ENCODE peak calls at places on chromosome 7, in nine cellular contexts. One of them, this sample, is unnamed.

GRCh38 chr7:17939111-17939669 is 1.1 kb downstream of the SNX13 start:
- DNase-seq in NCI-H2081: peak
- DNase-seq in NCI-H2107: no peak
- DNase-seq in NCI-H146: no peak
- DNase-seq in effector CD4-positive, alpha-beta T cell: no peak
- DNase-seq in hepatocyte: peak
- DNase-seq in HCT116: no peak
- DNase-seq in NCI-H524 treated with DMSO at 0.1 percent for 48 hours: no peak
- DNase-seq in head of caudate nucleus: no peak
- DNase-seq in this sample: peak

GRCh38 chr7:17844514-17845196 is 95.6 kb downstream of the SNX13 start:
- DNase-seq in effector CD4-positive, alpha-beta T cell: no peak
- DNase-seq in hepatocyte: no peak
- DNase-seq in NCI-H2081: no peak
- DNase-seq in NCI-H2107: no peak
- DNase-seq in HCT116: no peak
- DNase-seq in NCI-H146: no peak
- DNase-seq in NCI-H524 treated with DMSO at 0.1 percent for 48 hours: no peak
- DNase-seq in head of caudate nucleus: no peak
- DNase-seq in this sample: no peak

GRCh38 chr7:152859781-152860191 is 100.2 kb downstream of the ACTR3B start:
- DNase-seq in NCI-H2081: no peak
- DNase-seq in NCI-H2107: no peak
- DNase-seq in HCT116: peak
- DNase-seq in NCI-H146: peak
- DNase-seq in head of caudate nucleus: no peak
- DNase-seq in effector CD4-positive, alpha-beta T cell: no peak
- DNase-seq in hepatocyte: no peak
- DNase-seq in NCI-H524 treated with DMSO at 0.1 percent for 48 hours: no peak
- DNase-seq in this sample: no peak

GRCh38 chr7:95593343-95593742 is 3.0 kb downstream of the PDK4 start:
- DNase-seq in NCI-H2107: no peak
- DNase-seq in head of caudate nucleus: no peak
- DNase-seq in NCI-H524 treated with DMSO at 0.1 percent for 48 hours: no peak
- DNase-seq in NCI-H146: no peak
- DNase-seq in NCI-H2081: no peak
- DNase-seq in HCT116: no peak
- DNase-seq in effector CD4-positive, alpha-beta T cell: no peak
- DNase-seq in hepatocyte: no peak
- DNase-seq in this sample: no peak

GRCh38 chr7:20778063-20778721 is 8.5 kb downstream of the SP8 start:
- DNase-seq in NCI-H2081: no peak
- DNase-seq in hepatocyte: peak
- DNase-seq in NCI-H2107: no peak
- DNase-seq in NCI-H146: peak
- DNase-seq in head of caudate nucleus: no peak
- DNase-seq in NCI-H524 treated with DMSO at 0.1 percent for 48 hours: no peak
- DNase-seq in effector CD4-positive, alpha-beta T cell: no peak
- DNase-seq in HCT116: no peak
- DNase-seq in this sample: no peak

GRCh38 chr7:7424151-7424873 is 111.4 kb downstream of the COL28A1 start:
- DNase-seq in HCT116: peak
- DNase-seq in NCI-H2081: peak
- DNase-seq in head of caudate nucleus: peak
- DNase-seq in NCI-H524 treated with DMSO at 0.1 percent for 48 hours: no peak
- DNase-seq in effector CD4-positive, alpha-beta T cell: peak
- DNase-seq in NCI-H146: peak
- DNase-seq in hepatocyte: peak
- DNase-seq in NCI-H2107: peak
- DNase-seq in this sample: peak

GRCh38 chr7:37540917-37541316 is 92.3 kb upstream of the ELMO1 start:
- DNase-seq in effector CD4-positive, alpha-beta T cell: no peak
- DNase-seq in head of caudate nucleus: peak
- DNase-seq in NCI-H2081: no peak
- DNase-seq in hepatocyte: no peak
- DNase-seq in NCI-H146: no peak
- DNase-seq in HCT116: no peak
- DNase-seq in NCI-H524 treated with DMSO at 0.1 percent for 48 hours: no peak
- DNase-seq in NCI-H2107: no peak
- DNase-seq in this sample: no peak

GRCh38 chr7:41559426-41559825 is 143.5 kb downstream of the INHBA start:
- DNase-seq in NCI-H2081: no peak
- DNase-seq in HCT116: no peak
- DNase-seq in NCI-H524 treated with DMSO at 0.1 percent for 48 hours: no peak
- DNase-seq in effector CD4-positive, alpha-beta T cell: no peak
- DNase-seq in NCI-H146: no peak
- DNase-seq in head of caudate nucleus: no peak
- DNase-seq in hepatocyte: no peak
- DNase-seq in NCI-H2107: no peak
- DNase-seq in this sample: no peak

GRCh38 chr7:77846317-77847092 is 47.9 kb downstream of the PHTF2 start:
- DNase-seq in NCI-H2081: no peak
- DNase-seq in HCT116: no peak
- DNase-seq in NCI-H2107: no peak
- DNase-seq in effector CD4-positive, alpha-beta T cell: no peak
- DNase-seq in NCI-H524 treated with DMSO at 0.1 percent for 48 hours: no peak
- DNase-seq in hepatocyte: no peak
- DNase-seq in head of caudate nucleus: no peak
- DNase-seq in NCI-H146: no peak
- DNase-seq in this sample: no peak

GRCh38 chr7:79420464-79420863 is 33.0 kb downstream of the MAGI2 start:
- DNase-seq in NCI-H524 treated with DMSO at 0.1 percent for 48 hours: no peak
- DNase-seq in head of caudate nucleus: no peak
- DNase-seq in hepatocyte: peak
- DNase-seq in effector CD4-positive, alpha-beta T cell: no peak
- DNase-seq in HCT116: no peak
- DNase-seq in NCI-H146: no peak
- DNase-seq in NCI-H2081: no peak
- DNase-seq in NCI-H2107: no peak
- DNase-seq in this sample: no peak

GRCh38 chr7:98091061-98091460 is 15.6 kb upstream of the LMTK2 start:
- DNase-seq in effector CD4-positive, alpha-beta T cell: no peak
- DNase-seq in NCI-H146: no peak
- DNase-seq in head of caudate nucleus: no peak
- DNase-seq in NCI-H524 treated with DMSO at 0.1 percent for 48 hours: no peak
- DNase-seq in NCI-H2081: no peak
- DNase-seq in NCI-H2107: no peak
- DNase-seq in HCT116: no peak
- DNase-seq in hepatocyte: no peak
- DNase-seq in this sample: no peak

GRCh38 chr7:54090652-54091213 is 451.4 kb upstream of the VSTM2A start:
- DNase-seq in hepatocyte: no peak
- DNase-seq in NCI-H524 treated with DMSO at 0.1 percent for 48 hours: no peak
- DNase-seq in NCI-H2081: no peak
- DNase-seq in NCI-H2107: no peak
- DNase-seq in head of caudate nucleus: no peak
- DNase-seq in HCT116: no peak
- DNase-seq in NCI-H146: no peak
- DNase-seq in effector CD4-positive, alpha-beta T cell: no peak
- DNase-seq in this sample: no peak

GRCh38 chr7:92598310-92598981 is 8.3 kb upstream of the FAM133B start:
- DNase-seq in hepatocyte: no peak
- DNase-seq in NCI-H524 treated with DMSO at 0.1 percent for 48 hours: no peak
- DNase-seq in head of caudate nucleus: no peak
- DNase-seq in NCI-H2081: no peak
- DNase-seq in effector CD4-positive, alpha-beta T cell: no peak
- DNase-seq in NCI-H146: no peak
- DNase-seq in NCI-H2107: no peak
- DNase-seq in HCT116: no peak
- DNase-seq in this sample: no peak

GRCh38 chr7:114086906-114087651 is 168.3 kb upstream of the PPP1R3A start:
- DNase-seq in head of caudate nucleus: no peak
- DNase-seq in effector CD4-positive, alpha-beta T cell: no peak
- DNase-seq in NCI-H2107: no peak
- DNase-seq in hepatocyte: peak
- DNase-seq in NCI-H146: peak
- DNase-seq in NCI-H2081: peak
- DNase-seq in HCT116: no peak
- DNase-seq in NCI-H524 treated with DMSO at 0.1 percent for 48 hours: no peak
- DNase-seq in this sample: no peak

GRCh38 chr7:51045319-51046102 is 262.8 kb upstream of the GRB10 start:
- DNase-seq in NCI-H146: no peak
- DNase-seq in NCI-H524 treated with DMSO at 0.1 percent for 48 hours: no peak
- DNase-seq in NCI-H2107: no peak
- DNase-seq in HCT116: peak
- DNase-seq in NCI-H2081: no peak
- DNase-seq in head of caudate nucleus: no peak
- DNase-seq in effector CD4-positive, alpha-beta T cell: no peak
- DNase-seq in hepatocyte: peak
- DNase-seq in this sample: no peak

This sample was measured in CD4-positive, CD25-positive, alpha-beta regulatory T cell.